ENCODE peak calls at places on chromosomes 16 and 17, in five cellular contexts. One of them, this sample, is unnamed.

GRCh38 chr17:35895602-35896001 is 15.4 kb upstream of the CCL5 start:
- DNase-seq in WERI-Rb-1: no peak
- DNase-seq in heart right ventricle: no peak
- DNase-seq in tibial nerve: no peak
- DNase-seq in lung: no peak
- DNase-seq in this sample: peak

GRCh38 chr16:66881014-66881417 is 701 bp downstream of the PDP2 start:
- DNase-seq in WERI-Rb-1: no peak
- DNase-seq in heart right ventricle: no peak
- DNase-seq in tibial nerve: no peak
- DNase-seq in lung: no peak
- DNase-seq in this sample: no peak

GRCh38 chr16:85017151-85017550 is 5.8 kb upstream of the ZDHHC7 start:
- DNase-seq in WERI-Rb-1: no peak
- DNase-seq in heart right ventricle: no peak
- DNase-seq in tibial nerve: no peak
- DNase-seq in lung: no peak
- DNase-seq in this sample: no peak

GRCh38 chr17:43782903-43783462 is 2.7 kb downstream of the CFAP97D1 start:
- DNase-seq in WERI-Rb-1: no peak
- DNase-seq in heart right ventricle: no peak
- DNase-seq in tibial nerve: no peak
- DNase-seq in lung: no peak
- DNase-seq in this sample: no peak

GRCh38 chr16:79217375-79218011 is 383.0 kb downstream of the MAF start:
- DNase-seq in WERI-Rb-1: no peak
- DNase-seq in heart right ventricle: no peak
- DNase-seq in tibial nerve: no peak
- DNase-seq in lung: no peak
- DNase-seq in this sample: no peak

GRCh38 chr17:17206149-17206912 is at the start of gene PLD6:
- DNase-seq in WERI-Rb-1: peak
- DNase-seq in heart right ventricle: peak
- DNase-seq in tibial nerve: peak
- DNase-seq in lung: peak
- DNase-seq in this sample: peak

GRCh38 chr16:65069090-65069489 is 52.8 kb downstream of the CDH11 start:
- DNase-seq in WERI-Rb-1: no peak
- DNase-seq in heart right ventricle: no peak
- DNase-seq in tibial nerve: no peak
- DNase-seq in lung: no peak
- DNase-seq in this sample: peak

GRCh38 chr16:68644715-68645493 is at the start of gene CDH3:
- DNase-seq in WERI-Rb-1: no peak
- DNase-seq in heart right ventricle: no peak
- DNase-seq in tibial nerve: no peak
- DNase-seq in lung: peak
- DNase-seq in this sample: no peak

GRCh38 chr17:58506354-58507080 is 7.9 kb downstream of the MTMR4 start:
- DNase-seq in WERI-Rb-1: no peak
- DNase-seq in heart right ventricle: no peak
- DNase-seq in tibial nerve: no peak
- DNase-seq in lung: no peak
- DNase-seq in this sample: no peak

GRCh38 chr17:66549731-66550207 is 247.4 kb downstream of the PRKCA start:
- DNase-seq in WERI-Rb-1: no peak
- DNase-seq in heart right ventricle: no peak
- DNase-seq in tibial nerve: no peak
- DNase-seq in lung: no peak
- DNase-seq in this sample: peak

GRCh38 chr17:73575470-73576235 is 68.6 kb downstream of the SDK2 start:
- DNase-seq in WERI-Rb-1: peak
- DNase-seq in heart right ventricle: no peak
- DNase-seq in tibial nerve: no peak
- DNase-seq in lung: no peak
- DNase-seq in this sample: no peak

DNA sequence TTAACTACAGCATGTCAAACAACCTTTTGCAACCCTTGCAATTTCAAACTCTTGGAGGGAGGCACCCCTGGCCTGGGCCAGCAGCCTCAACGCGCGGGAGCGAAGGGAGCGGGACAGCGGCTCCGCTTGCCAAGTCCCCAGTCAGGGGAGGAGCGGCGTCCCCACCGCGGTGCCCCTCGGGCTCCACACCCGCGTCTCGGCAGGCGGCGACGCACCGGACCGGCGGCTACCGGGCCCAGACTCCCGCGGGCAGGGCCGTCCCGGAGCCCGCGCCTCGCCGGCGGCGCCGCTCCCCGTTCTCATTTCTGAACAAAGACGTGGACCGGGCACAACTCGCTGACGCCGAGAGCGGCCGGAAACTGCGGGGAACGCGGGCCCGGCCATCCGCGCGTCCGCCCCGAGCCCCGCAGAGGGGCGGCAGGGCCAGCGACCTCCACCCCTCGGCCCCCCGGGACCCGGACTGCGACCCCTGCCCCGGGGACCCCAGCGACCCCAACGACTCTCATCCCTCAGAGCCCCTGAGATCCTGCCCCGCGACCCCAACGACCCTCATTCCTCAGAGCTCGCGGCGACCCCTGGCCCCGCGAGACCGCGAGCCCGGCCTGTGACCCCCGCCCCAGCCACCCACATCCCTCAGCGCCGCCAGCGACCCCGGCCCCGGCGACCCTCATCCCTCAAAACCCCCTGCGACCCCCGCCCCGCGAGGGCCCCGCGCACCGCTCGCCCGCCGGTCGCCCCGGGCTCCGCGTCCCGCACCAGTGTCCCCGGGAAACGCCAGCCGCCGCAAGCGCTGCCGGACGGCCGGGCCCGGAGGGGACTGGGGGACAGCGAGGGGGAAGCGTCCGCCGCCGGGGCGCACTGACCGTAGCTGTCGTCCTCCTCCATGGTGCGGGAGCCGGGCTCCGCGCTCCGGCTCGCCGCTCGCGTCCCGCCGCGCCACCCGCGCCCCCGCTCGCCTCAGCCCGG is at the start of gene CYTH1:
- DNase-seq in WERI-Rb-1: peak
- DNase-seq in heart right ventricle: peak
- DNase-seq in tibial nerve: no peak
- DNase-seq in lung: peak
- DNase-seq in this sample: no peak
- TF ChIP-seq CTCF in WERI-Rb-1: no peak
- TF ChIP-seq CTCF in heart right ventricle: no peak
- TF ChIP-seq CTCF in tibial nerve: no peak
- TF ChIP-seq CTCF in lung: no peak
- TF ChIP-seq CTCF in this sample: no peak

DNA sequence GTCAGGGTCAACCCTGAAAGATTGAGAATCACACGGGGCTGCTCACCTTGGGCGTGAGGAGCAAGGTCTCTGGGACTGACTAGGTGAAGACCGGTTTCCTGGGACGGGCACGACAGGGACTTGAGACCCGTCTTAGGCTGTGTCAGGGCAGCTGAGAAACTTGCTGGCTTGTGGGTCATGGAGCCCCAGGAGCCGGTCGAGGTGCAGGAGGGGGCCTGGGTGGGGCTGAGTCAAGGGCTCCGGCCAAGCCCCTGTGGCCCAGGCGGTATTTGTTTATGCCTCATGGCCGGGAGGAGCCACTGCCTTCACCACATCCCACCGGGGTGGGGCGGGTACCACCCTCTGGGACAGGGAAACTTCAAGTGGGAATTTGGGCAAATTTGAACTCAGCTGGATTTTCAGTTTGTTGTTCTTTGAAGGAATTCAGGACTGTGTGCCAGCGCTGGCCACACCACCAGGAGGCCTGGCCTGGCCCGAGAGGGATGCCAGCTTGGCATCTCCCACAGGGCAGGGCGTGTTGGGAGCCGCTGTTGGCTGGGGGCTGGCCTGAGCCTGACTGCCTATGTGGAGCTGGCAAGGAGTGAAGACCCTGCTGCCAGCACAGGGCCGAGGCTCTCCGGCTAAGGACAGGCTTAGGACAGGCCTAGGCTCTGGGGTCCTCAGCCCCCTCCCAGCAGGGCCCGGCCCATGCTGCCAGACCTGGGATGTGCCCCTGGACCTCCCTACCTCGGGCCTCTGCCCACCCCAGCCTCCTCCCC is 116.1 kb downstream of the METRNL start:
- DNase-seq in WERI-Rb-1: no peak
- DNase-seq in heart right ventricle: peak
- DNase-seq in tibial nerve: peak
- DNase-seq in lung: no peak
- DNase-seq in this sample: peak
- H3K4me3 ChIP-seq in WERI-Rb-1: no peak
- H3K4me3 ChIP-seq in heart right ventricle: no peak
- H3K4me3 ChIP-seq in tibial nerve: no peak
- H3K4me3 ChIP-seq in lung: no peak
- H3K4me3 ChIP-seq in this sample: no peak

DNA sequence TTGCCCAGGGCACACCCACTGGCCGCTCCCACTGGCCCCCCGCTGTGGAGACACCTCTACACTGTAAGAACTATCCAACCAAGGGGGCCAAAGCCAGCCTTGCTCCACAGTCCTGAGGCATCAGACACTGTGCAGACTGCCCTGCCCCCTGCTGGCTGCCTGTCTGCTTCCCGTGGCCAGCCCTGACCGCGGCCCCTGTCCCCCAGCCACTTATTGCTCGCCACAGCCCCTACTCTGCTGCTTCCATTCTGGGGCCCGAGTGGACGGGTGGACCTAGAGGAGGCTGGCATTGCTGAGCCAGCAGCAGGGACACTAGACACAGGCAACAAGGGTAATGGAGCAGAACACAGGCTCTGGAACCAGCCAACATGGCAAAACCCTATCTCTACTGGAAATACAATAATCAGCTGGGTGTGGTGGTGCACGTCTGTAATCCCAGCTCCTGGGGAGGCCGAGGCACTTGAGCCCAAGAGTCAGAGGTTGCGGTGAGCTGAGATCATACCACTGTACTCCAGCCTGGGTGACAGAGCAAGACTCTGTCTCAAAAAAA is 19.7 kb upstream of the LRRC37A3 start:
- DNase-seq in WERI-Rb-1: peak
- DNase-seq in heart right ventricle: peak
- DNase-seq in tibial nerve: no peak
- DNase-seq in lung: peak
- DNase-seq in this sample: no peak
- TF ChIP-seq CTCF in WERI-Rb-1: peak
- TF ChIP-seq CTCF in heart right ventricle: peak
- TF ChIP-seq CTCF in tibial nerve: peak
- TF ChIP-seq CTCF in lung: peak
- TF ChIP-seq CTCF in this sample: peak

GRCh38 chr17:79402275-79402674 is 208.6 kb downstream of the RBFOX3 start:
- DNase-seq in WERI-Rb-1: no peak
- DNase-seq in heart right ventricle: no peak
- DNase-seq in tibial nerve: no peak
- DNase-seq in lung: no peak
- DNase-seq in this sample: no peak

GRCh38 chr17:79401704-79402075 is 209.2 kb downstream of the RBFOX3 start:
- DNase-seq in WERI-Rb-1: no peak
- DNase-seq in heart right ventricle: no peak
- DNase-seq in tibial nerve: no peak
- DNase-seq in lung: no peak
- DNase-seq in this sample: no peak

GRCh38 chr17:79399610-79400144 is 211.2 kb downstream of the RBFOX3 start:
- DNase-seq in WERI-Rb-1: no peak
- DNase-seq in heart right ventricle: no peak
- DNase-seq in tibial nerve: no peak
- DNase-seq in lung: no peak
- DNase-seq in this sample: no peak

GRCh38 chr17:79398441-79398840 is 212.4 kb downstream of the RBFOX3 start:
- DNase-seq in WERI-Rb-1: no peak
- DNase-seq in heart right ventricle: no peak
- DNase-seq in tibial nerve: no peak
- DNase-seq in lung: no peak
- DNase-seq in this sample: no peak

GRCh38 chr17:79400989-79401703 is 209.7 kb downstream of the RBFOX3 start:
- DNase-seq in WERI-Rb-1: peak
- DNase-seq in heart right ventricle: peak
- DNase-seq in tibial nerve: peak
- DNase-seq in lung: peak
- DNase-seq in this sample: no peak
- H3K4me3 ChIP-seq in WERI-Rb-1: peak
- H3K4me3 ChIP-seq in heart right ventricle: peak
- H3K4me3 ChIP-seq in tibial nerve: no peak
- H3K4me3 ChIP-seq in lung: no peak
- H3K4me3 ChIP-seq in this sample: no peak

GRCh38 chr17:76538941-76539340 is 903 bp upstream of the PRCD start:
- DNase-seq in WERI-Rb-1: no peak
- DNase-seq in heart right ventricle: no peak
- DNase-seq in tibial nerve: no peak
- DNase-seq in lung: no peak
- DNase-seq in this sample: no peak

GRCh38 chr17:76539631-76540271 is at the start of gene PRCD:
- DNase-seq in WERI-Rb-1: peak
- DNase-seq in heart right ventricle: no peak
- DNase-seq in tibial nerve: no peak
- DNase-seq in lung: no peak
- DNase-seq in this sample: no peak

GRCh38 chr17:76542566-76542971 is 2.7 kb downstream of the PRCD start:
- DNase-seq in WERI-Rb-1: no peak
- DNase-seq in heart right ventricle: no peak
- DNase-seq in tibial nerve: no peak
- DNase-seq in lung: no peak
- DNase-seq in this sample: no peak

GRCh38 chr17:76541739-76542450 is 2.1 kb downstream of the PRCD start:
- DNase-seq in WERI-Rb-1: peak
- DNase-seq in heart right ventricle: no peak
- DNase-seq in tibial nerve: no peak
- DNase-seq in lung: no peak
- DNase-seq in this sample: no peak

DNA sequence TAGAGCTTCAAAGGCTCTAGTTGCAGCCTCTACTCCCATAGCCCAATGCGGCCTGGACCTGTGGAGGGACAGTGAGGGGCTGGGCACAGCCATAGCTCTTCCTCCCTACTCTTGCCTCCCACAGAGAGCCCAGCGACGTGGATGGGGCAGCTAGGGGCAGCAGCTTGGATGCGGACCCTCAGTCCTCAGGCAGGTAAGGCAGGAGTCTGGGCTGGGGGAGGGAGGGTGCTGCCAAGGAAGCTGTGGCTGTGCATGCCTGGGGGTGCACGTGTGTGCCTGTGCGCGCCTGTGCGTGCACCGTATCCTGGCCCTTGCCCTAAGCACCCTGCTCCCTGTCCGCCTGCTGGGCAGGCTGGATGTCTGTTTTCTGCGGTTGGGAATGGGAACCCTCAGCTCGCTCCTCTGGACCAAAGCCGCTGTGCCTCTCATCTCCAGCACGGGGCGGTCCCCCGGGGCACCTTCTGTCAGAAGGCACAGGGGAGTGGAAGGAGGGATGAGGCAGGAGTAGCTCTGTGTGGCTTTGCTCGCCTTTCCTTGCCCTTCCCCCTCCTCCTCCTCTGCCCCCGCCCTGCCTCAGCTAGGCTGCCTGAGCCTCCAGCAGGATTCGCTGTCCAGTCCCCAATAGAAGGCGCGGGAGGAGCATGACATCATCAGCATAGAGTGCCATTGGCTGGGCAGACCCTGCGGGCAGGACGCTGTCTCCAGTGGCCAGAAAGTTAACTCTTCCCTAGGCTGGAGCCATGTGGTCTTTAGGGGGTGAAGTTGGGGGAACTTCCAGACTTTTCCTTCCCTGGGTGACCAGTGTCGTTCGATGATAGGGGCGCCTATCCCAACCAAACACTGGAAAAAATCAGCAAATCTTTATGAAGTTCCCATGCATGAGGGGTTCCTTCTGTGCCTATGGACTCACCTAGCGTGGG is 797 bp downstream of the PRCD start:
- DNase-seq in WERI-Rb-1: peak
- DNase-seq in heart right ventricle: peak
- DNase-seq in tibial nerve: peak
- DNase-seq in lung: peak
- DNase-seq in this sample: peak
- TF ChIP-seq CTCF in WERI-Rb-1: no peak
- TF ChIP-seq CTCF in heart right ventricle: peak
- TF ChIP-seq CTCF in tibial nerve: peak
- TF ChIP-seq CTCF in lung: no peak
- TF ChIP-seq CTCF in this sample: peak

This sample was measured in AG09309.